ENCODE peak calls at places on chromosomes 5 and 9, in five cellular contexts. One of them, this sample, is unnamed.

GRCh38 chr5:55534436-55535198 is at the start of gene PLPP1:
- DNase-seq in tibial nerve: peak
- DNase-seq in AG10803: peak
- DNase-seq in fibroblast of villous mesenchyme: peak
- DNase-seq in stimulated activated CD8-positive, alpha-beta memory T cell treated with anti-CD3 and anti-CD28 coated beads, Interleukin-12 subunit alpha, Interleukin-12 subunit beta, amount 100 ng/mL, for 1 hour: peak
- DNase-seq in this sample: peak

GRCh38 chr9:5843450-5844249 is 10.7 kb upstream of the ERMP1 start:
- DNase-seq in tibial nerve: no peak
- DNase-seq in AG10803: no peak
- DNase-seq in fibroblast of villous mesenchyme: peak
- DNase-seq in stimulated activated CD8-positive, alpha-beta memory T cell treated with anti-CD3 and anti-CD28 coated beads, Interleukin-12 subunit alpha, Interleukin-12 subunit beta, amount 100 ng/mL, for 1 hour: no peak
- DNase-seq in this sample: no peak

GRCh38 chr9:23851024-23851629 is 25.1 kb upstream of the ELAVL2 start:
- DNase-seq in tibial nerve: no peak
- DNase-seq in AG10803: no peak
- DNase-seq in fibroblast of villous mesenchyme: no peak
- DNase-seq in stimulated activated CD8-positive, alpha-beta memory T cell treated with anti-CD3 and anti-CD28 coated beads, Interleukin-12 subunit alpha, Interleukin-12 subunit beta, amount 100 ng/mL, for 1 hour: no peak
- DNase-seq in this sample: no peak

GRCh38 chr9:137382444-137382727 is 40.6 kb downstream of the EXD3 start:
- DNase-seq in tibial nerve: no peak
- DNase-seq in AG10803: no peak
- DNase-seq in fibroblast of villous mesenchyme: no peak
- DNase-seq in stimulated activated CD8-positive, alpha-beta memory T cell treated with anti-CD3 and anti-CD28 coated beads, Interleukin-12 subunit alpha, Interleukin-12 subunit beta, amount 100 ng/mL, for 1 hour: no peak
- DNase-seq in this sample: no peak

GRCh38 chr5:123754903-123755302 is 242.9 kb downstream of the CSNK1G3 start:
- DNase-seq in tibial nerve: no peak
- DNase-seq in AG10803: peak
- DNase-seq in fibroblast of villous mesenchyme: no peak
- DNase-seq in stimulated activated CD8-positive, alpha-beta memory T cell treated with anti-CD3 and anti-CD28 coated beads, Interleukin-12 subunit alpha, Interleukin-12 subunit beta, amount 100 ng/mL, for 1 hour: no peak
- DNase-seq in this sample: no peak

GRCh38 chr5:135501965-135502364 is 33.8 kb downstream of the NEUROG1 start:
- DNase-seq in tibial nerve: no peak
- DNase-seq in AG10803: no peak
- DNase-seq in fibroblast of villous mesenchyme: no peak
- DNase-seq in stimulated activated CD8-positive, alpha-beta memory T cell treated with anti-CD3 and anti-CD28 coated beads, Interleukin-12 subunit alpha, Interleukin-12 subunit beta, amount 100 ng/mL, for 1 hour: no peak
- DNase-seq in this sample: no peak

GRCh38 chr5:761854-762685 is 22.5 kb downstream of the ZDHHC11B start:
- DNase-seq in tibial nerve: no peak
- DNase-seq in AG10803: no peak
- DNase-seq in fibroblast of villous mesenchyme: no peak
- DNase-seq in stimulated activated CD8-positive, alpha-beta memory T cell treated with anti-CD3 and anti-CD28 coated beads, Interleukin-12 subunit alpha, Interleukin-12 subunit beta, amount 100 ng/mL, for 1 hour: no peak
- DNase-seq in this sample: no peak

GRCh38 chr9:136201609-136202448 is 3.1 kb downstream of the LHX3 start:
- DNase-seq in tibial nerve: no peak
- DNase-seq in AG10803: no peak
- DNase-seq in fibroblast of villous mesenchyme: peak
- DNase-seq in stimulated activated CD8-positive, alpha-beta memory T cell treated with anti-CD3 and anti-CD28 coated beads, Interleukin-12 subunit alpha, Interleukin-12 subunit beta, amount 100 ng/mL, for 1 hour: no peak
- DNase-seq in this sample: no peak

GRCh38 chr9:84397822-84398221 is 57.3 kb upstream of the SLC28A3 start:
- DNase-seq in tibial nerve: no peak
- DNase-seq in AG10803: peak
- DNase-seq in fibroblast of villous mesenchyme: peak
- DNase-seq in stimulated activated CD8-positive, alpha-beta memory T cell treated with anti-CD3 and anti-CD28 coated beads, Interleukin-12 subunit alpha, Interleukin-12 subunit beta, amount 100 ng/mL, for 1 hour: no peak
- DNase-seq in this sample: no peak

GRCh38 chr5:127333463-127333862 is 42.9 kb downstream of the MEGF10 start:
- DNase-seq in tibial nerve: no peak
- DNase-seq in AG10803: no peak
- DNase-seq in fibroblast of villous mesenchyme: no peak
- DNase-seq in stimulated activated CD8-positive, alpha-beta memory T cell treated with anti-CD3 and anti-CD28 coated beads, Interleukin-12 subunit alpha, Interleukin-12 subunit beta, amount 100 ng/mL, for 1 hour: no peak
- DNase-seq in this sample: no peak

GRCh38 chr9:5838884-5839571 is 6.1 kb upstream of the ERMP1 start:
- DNase-seq in tibial nerve: no peak
- DNase-seq in AG10803: peak
- DNase-seq in fibroblast of villous mesenchyme: peak
- DNase-seq in stimulated activated CD8-positive, alpha-beta memory T cell treated with anti-CD3 and anti-CD28 coated beads, Interleukin-12 subunit alpha, Interleukin-12 subunit beta, amount 100 ng/mL, for 1 hour: no peak
- DNase-seq in this sample: no peak

GRCh38 chr5:180646963-180647305 is 2.5 kb downstream of the FLT4 start:
- DNase-seq in tibial nerve: no peak
- DNase-seq in AG10803: no peak
- DNase-seq in fibroblast of villous mesenchyme: no peak
- DNase-seq in stimulated activated CD8-positive, alpha-beta memory T cell treated with anti-CD3 and anti-CD28 coated beads, Interleukin-12 subunit alpha, Interleukin-12 subunit beta, amount 100 ng/mL, for 1 hour: no peak
- DNase-seq in this sample: no peak

GRCh38 chr5:124212949-124213348 is 533.5 kb downstream of the ZNF608 start:
- DNase-seq in tibial nerve: no peak
- DNase-seq in AG10803: no peak
- DNase-seq in fibroblast of villous mesenchyme: no peak
- DNase-seq in stimulated activated CD8-positive, alpha-beta memory T cell treated with anti-CD3 and anti-CD28 coated beads, Interleukin-12 subunit alpha, Interleukin-12 subunit beta, amount 100 ng/mL, for 1 hour: no peak
- DNase-seq in this sample: no peak

GRCh38 chr5:68330564-68330963 is 115.0 kb downstream of the PIK3R1 start:
- DNase-seq in tibial nerve: no peak
- DNase-seq in AG10803: peak
- DNase-seq in fibroblast of villous mesenchyme: peak
- DNase-seq in stimulated activated CD8-positive, alpha-beta memory T cell treated with anti-CD3 and anti-CD28 coated beads, Interleukin-12 subunit alpha, Interleukin-12 subunit beta, amount 100 ng/mL, for 1 hour: no peak
- DNase-seq in this sample: no peak

This sample was measured in stimulated activated naive CD4-positive, alpha-beta T cell.